ENCODE peak calls at places on chromosomes 13 and 19, in seven cellular contexts. Y is endothelial cell, B is mucosa of descending colon, U is T-cell, V is A673, J is T follicular helper cell, N is type B pancreatic cell. Q is an unnamed sample.

GRCh38 chr19:55528030-55528801 is 8.7 kb downstream of the SBK2 start:
- DNase-seq in N (no peak), Y (no peak), U (no peak), B (no peak), J (no peak), V (no peak), Q (no peak)

GRCh38 chr13:44331912-44332840 is 41.4 kb upstream of the SERP2 start:
- DNase-seq in B (no peak), J (no peak), V (peak; percentile 95), Y (no peak), U (no peak), N (peak; percentile 75), Q (no peak)

GRCh38 chr13:38943231-38943630 is 47.4 kb downstream of the STOML3 start:
- DNase-seq in U (no peak), Y (no peak), J (no peak), B (no peak), V (no peak), N (no peak), Q (no peak)

GRCh38 chr13:30138511-30138910 is 168.8 kb downstream of the KATNAL1 start:
- DNase-seq in Y (no peak), U (no peak), J (no peak), V (no peak), N (no peak), B (no peak), Q (no peak)

GRCh38 chr13:28355822-28356371 is 139.0 kb downstream of the FLT1 start:
- DNase-seq in B (no peak), U (no peak), V (peak; percentile 17), J (no peak), Y (no peak), N (no peak), Q (no peak)

GRCh38 chr19:49315111-49315510 is 9.9 kb downstream of the SLC6A16 start:
- DNase-seq in U (no peak), V (peak; percentile 31), J (no peak), B (no peak), Y (no peak), N (no peak), Q (no peak)

GRCh38 chr19:53177986-53178385 is 15.2 kb downstream of the ZNF665 start:
- DNase-seq in Y (no peak), V (no peak), B (no peak), J (no peak), U (no peak), N (no peak), Q (no peak)

GRCh38 chr13:45040626-45041025 is 51.3 kb downstream of the GPALPP1 start:
- DNase-seq in J (no peak), N (no peak), Y (no peak), V (peak; percentile 35), B (no peak), U (no peak), Q (no peak)

GRCh38 chr13:83327091-83327490 is 555.2 kb downstream of the SLITRK1 start:
- DNase-seq in J (no peak), U (no peak), Y (no peak), B (no peak), V (peak; percentile 62), N (no peak), Q (no peak)

GRCh38 chr13:94020833-94021232 is 458.6 kb downstream of the DCT start:
- DNase-seq in B (no peak), V (peak; percentile 54), Y (no peak), N (no peak), J (no peak), U (no peak), Q (no peak)

GRCh38 chr13:110306960-110307696 is at the start of the genes COL4A1 and COL4A2:
- DNase-seq in U (no peak), V (peak; percentile 83), N (peak; percentile 83), B (peak; percentile 69), J (no peak), Y (peak; percentile 79), Q (peak; percentile 68)

GRCh38 chr13:48730971-48731658 is 77.4 kb downstream of the CYSLTR2 start:
- DNase-seq in J (no peak), N (no peak), B (no peak), V (peak; percentile 35), U (no peak), Y (no peak), Q (no peak)

GRCh38 chr13:113768018-113768905 is 9.2 kb downstream of the TMEM255B start:
- DNase-seq in Y (no peak), J (no peak), N (no peak), V (no peak), U (no peak), B (no peak), Q (no peak)

GRCh38 chr13:39590466-39591036 is 12.4 kb downstream of the LHFPL6 start:
- DNase-seq in J (no peak), Y (no peak), U (no peak), B (no peak), N (no peak), V (no peak), Q (no peak)

GRCh38 chr13:50613356-50613831 is 230.1 kb downstream of the DLEU7 start:
- DNase-seq in N (no peak), V (no peak), Y (no peak), U (no peak), B (no peak), J (no peak), Q (no peak)

GRCh38 chr13:90414691-90415596 is 932.5 kb upstream of the MIR17HG start:
- DNase-seq in B (no peak), U (no peak), Y (no peak), V (peak; percentile 66), N (no peak), J (no peak), Q (no peak)

GRCh38 chr13:75384881-75385707 is 96.9 kb downstream of the TBC1D4 start:
- DNase-seq in J (no peak), V (no peak), N (no peak), U (no peak), Y (no peak), B (no peak), Q (no peak)